ENCODE peak calls at places on chromosomes 13 and 19, in eight cellular contexts. D is psoas muscle, E is AG04449, S is AG04450, Y is epithelial cell of esophagus, L is HFF-Myc, R is HCT116, Z is uterus. B is an unnamed sample.

GRCh38 chr19:3982701-3983541 is 2.3 kb downstream of the EEF2 start:
- DNase-seq in L (no peak), Z (no peak), E (no peak), Y (peak), D (peak), S (no peak), R (no peak), B (no peak)

GRCh38 chr19:42295831-42296525 is 6.0 kb upstream of the PRR19 start:
- DNase-seq in R (peak), E (no peak), S (no peak), D (peak), Y (peak), L (no peak), Z (peak), B (no peak)

GRCh38 chr19:42207767-42208259 is 9.7 kb downstream of the DEDD2 start:
- DNase-seq in S (peak), E (peak), Y (peak), R (no peak), D (no peak), L (peak), Z (no peak), B (no peak)

GRCh38 chr13:100875392-100876043 is 200.9 kb upstream of the TMTC4 start:
- DNase-seq in S (peak), E (peak), Z (no peak), D (no peak), L (peak), Y (peak), R (no peak), B (peak)

GRCh38 chr19:15629003-15629880 is 11.5 kb upstream of the CYP4F3 start:
- DNase-seq in R (peak), Z (peak), Y (peak), D (peak), S (peak), L (no peak), E (no peak), B (no peak)

GRCh38 chr13:99215466-99215865 is 14.8 kb downstream of the UBAC2 start:
- DNase-seq in Y (no peak), L (no peak), E (no peak), R (no peak), S (no peak), D (no peak), Z (no peak), B (no peak)

GRCh38 chr19:56765107-56765506 is 75.4 kb downstream of the PEG3 start:
- DNase-seq in E (no peak), D (peak), R (no peak), S (no peak), L (no peak), Y (peak), Z (peak), B (no peak)

GRCh38 chr13:21124853-21125252 is 51.5 kb downstream of the SKA3 start:
- DNase-seq in Z (no peak), Y (peak), E (no peak), S (no peak), D (no peak), L (no peak), R (no peak), B (peak)

GRCh38 chr13:40609972-40610726 is 56.3 kb downstream of the FOXO1 start:
- DNase-seq in R (no peak), Z (no peak), S (no peak), Y (peak), E (no peak), D (peak), L (no peak), B (no peak)

GRCh38 chr13:98143601-98144500 is 957 bp downstream of the FARP1 start:
- DNase-seq in R (no peak), Z (peak), Y (peak), D (peak), L (no peak), S (no peak), E (no peak), B (no peak)

GRCh38 chr19:29694669-29695627 is 20.1 kb downstream of the C19orf12 start:
- DNase-seq in L (peak), E (no peak), Z (peak), D (peak), Y (peak), S (no peak), R (no peak), B (no peak)

GRCh38 chr13:59774511-59774911 is 389.2 kb downstream of the DIAPH3 start:
- DNase-seq in L (no peak), S (peak), Y (peak), D (no peak), R (no peak), E (peak), Z (no peak), B (no peak)

GRCh38 chr13:47188802-47189201 is 291.9 kb upstream of the HTR2A start:
- DNase-seq in L (peak), R (no peak), E (peak), Y (peak), D (no peak), Z (no peak), S (no peak), B (no peak)

GRCh38 chr19:10661946-10662345 is 7.8 kb downstream of the ILF3 start:
- DNase-seq in S (no peak), D (no peak), E (no peak), Y (peak), R (no peak), L (no peak), Z (no peak), B (no peak)

GRCh38 chr13:23212621-23213020 is 31.8 kb downstream of the SGCG start:
- DNase-seq in E (no peak), S (no peak), Y (peak), L (no peak), Z (no peak), R (no peak), D (no peak), B (no peak)

GRCh38 chr13:70568571-70568970 is 460.3 kb upstream of the KLHL1 start:
- DNase-seq in S (no peak), Y (peak), D (no peak), R (peak), Z (no peak), L (no peak), E (no peak), B (peak)

GRCh38 chr13:48094404-48094780 is 512 bp downstream of the MED4 start:
- DNase-seq in R (no peak), Z (no peak), E (no peak), Y (peak), L (no peak), S (no peak), D (no peak), B (no peak)

GRCh38 chr19:22052644-22053013 is 345 bp downstream of the ZNF257 start:
- DNase-seq in L (no peak), E (no peak), S (no peak), R (no peak), Z (peak), Y (peak), D (peak), B (no peak)

GRCh38 chr13:97946951-97947588 is 6.4 kb upstream of the IPO5 start:
- DNase-seq in E (peak), R (no peak), D (no peak), Z (no peak), S (peak), Y (peak), L (peak), B (peak)

GRCh38 chr13:110322828-110323171 is 15.7 kb downstream of the COL4A2 start:
- DNase-seq in Y (no peak), R (no peak), D (no peak), S (no peak), L (no peak), Z (no peak), E (no peak), B (no peak)

GRCh38 chr13:110138009-110138699 is 168.8 kb downstream of the COL4A1 start:
- DNase-seq in R (peak), D (peak), Y (peak), L (no peak), E (no peak), Z (peak), S (no peak), B (peak)

GRCh38 chr13:92694047-92694446 is 532.6 kb upstream of the GPC6 start:
- DNase-seq in E (no peak), S (no peak), L (no peak), Z (no peak), D (no peak), R (no peak), Y (no peak), B (no peak)

GRCh38 chr13:105982219-105982618 is 553.2 kb downstream of the EFNB2 start:
- DNase-seq in E (no peak), L (no peak), Z (no peak), Y (no peak), S (no peak), D (no peak), R (no peak), B (no peak)

GRCh38 chr19:33580026-33580644 is 41.6 kb upstream of the CHST8 start:
- DNase-seq in D (no peak), Z (no peak), L (no peak), Y (no peak), R (no peak), S (no peak), E (no peak), B (no peak)

GRCh38 chr19:15937771-15938170 is 3.4 kb upstream of the CYP4F11 start:
- DNase-seq in Y (no peak), D (no peak), L (no peak), S (no peak), E (no peak), Z (no peak), R (no peak), B (no peak)

GRCh38 chr13:21071894-21072293 is 10.5 kb upstream of the LATS2 start:
- DNase-seq in E (no peak), R (no peak), S (no peak), Z (no peak), L (no peak), Y (no peak), D (no peak), B (no peak)

GRCh38 chr13:104043184-104043583 is 977.0 kb upstream of the SLC10A2 start:
- DNase-seq in R (no peak), Z (no peak), Y (peak), S (no peak), E (no peak), D (no peak), L (no peak), B (no peak)

GRCh38 chr19:44684892-44685847 is 13.8 kb upstream of the CEACAM16 start:
- DNase-seq in Y (peak), L (peak), E (peak), S (peak), Z (no peak), R (peak), D (no peak), B (no peak)

GRCh38 chr19:6587998-6588507 is 2.9 kb downstream of the CD70 start:
- DNase-seq in L (no peak), S (no peak), R (no peak), E (no peak), D (no peak), Z (no peak), Y (no peak), B (no peak)

GRCh38 chr19:58088521-58089052 is 9.4 kb downstream of the ZSCAN18 start:
- DNase-seq in R (no peak), Z (no peak), D (no peak), L (no peak), S (no peak), Y (no peak), E (no peak), B (no peak)

GRCh38 chr13:110592670-110593069 is 22.7 kb upstream of the NAXD start:
- DNase-seq in Y (peak), R (no peak), Z (no peak), L (no peak), S (no peak), E (peak), D (no peak), B (no peak)

GRCh38 chr19:18349524-18350128 is 9.2 kb downstream of the PGPEP1 start:
- DNase-seq in S (no peak), L (no peak), D (peak), E (no peak), Z (peak), R (no peak), Y (peak), B (no peak)

GRCh38 chr13:26679411-26679810 is 81.2 kb downstream of the GPR12 start:
- DNase-seq in L (no peak), Y (peak), E (peak), R (no peak), Z (no peak), D (no peak), S (peak), B (peak)

GRCh38 chr19:16118489-16119033 is 6.9 kb downstream of the RAB8A start:
- DNase-seq in Z (no peak), S (no peak), D (peak), L (no peak), Y (no peak), E (no peak), R (no peak), B (no peak)

GRCh38 chr19:35721374-35721773 is 3.6 kb downstream of the KMT2B start:
- DNase-seq in S (no peak), E (no peak), Z (no peak), D (no peak), Y (no peak), R (no peak), L (no peak), B (no peak)

GRCh38 chr19:23070353-23070781 is 46.5 kb upstream of the ZNF730 start:
- DNase-seq in E (no peak), S (no peak), R (no peak), D (peak), L (peak), Y (peak), Z (peak), B (no peak)

GRCh38 chr19:49212302-49212701 is 54.7 kb downstream of the TRPM4 start:
- DNase-seq in Y (peak), D (no peak), E (no peak), Z (no peak), S (no peak), L (no peak), R (no peak), B (no peak)

DNA sequence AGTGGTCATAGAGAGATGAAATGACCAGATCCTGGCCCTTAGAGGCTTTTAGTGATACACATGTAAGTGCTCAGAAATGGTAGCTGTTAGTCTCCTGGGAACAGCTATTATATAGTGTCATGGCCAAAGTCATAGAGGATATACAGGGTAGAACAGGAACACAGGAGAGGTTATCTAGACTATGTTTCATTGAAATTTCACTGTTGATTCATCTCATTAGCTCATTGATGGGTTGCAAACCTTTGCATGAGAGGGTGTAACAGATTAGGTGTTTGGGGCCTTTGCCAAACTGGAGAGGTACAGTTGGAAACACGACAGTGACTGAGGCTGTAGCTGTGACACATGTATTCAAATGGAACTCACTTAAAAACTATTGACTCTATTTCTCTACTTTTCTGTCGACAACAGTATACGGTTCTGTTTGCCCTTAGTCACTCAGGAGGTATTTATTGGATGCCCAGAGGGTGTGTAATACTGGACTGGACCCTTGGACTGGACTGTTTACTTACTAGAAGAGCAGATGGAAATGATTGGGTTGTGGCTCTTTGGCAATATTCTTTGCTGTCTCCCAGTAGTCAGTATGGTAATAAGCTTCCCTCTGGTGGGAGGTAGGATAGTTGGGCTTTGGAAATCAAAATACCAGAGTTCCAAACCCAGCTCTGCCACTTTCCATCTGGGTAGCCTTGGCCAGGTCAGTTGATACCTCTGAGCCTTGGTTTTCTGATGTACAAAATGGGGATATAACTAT is 29.8 kb downstream of the ARHGAP35 start:
- DNase-seq in E (peak), Z (no peak), L (peak), R (no peak), D (no peak), S (peak), Y (peak), B (peak)
- TF ChIP-seq CTCF in E (no peak), Z (no peak), L (no peak), R (no peak), D (no peak), S (no peak), Y (no peak), B (peak)

GRCh38 chr19:53977429-53977990 is 13.9 kb upstream of the CACNG6 start:
- DNase-seq in S (peak), R (peak), L (peak), E (peak), Z (peak), D (peak), Y (peak), B (peak)
- H3K4me3 ChIP-seq in S (peak), R (no peak), L (no peak), E (peak), Z (no peak), D (peak), Y (no peak), B (peak)

GRCh38 chr13:31105020-31105800 is 56.5 kb downstream of the HSPH1 start:
- DNase-seq in S (no peak), D (no peak), R (no peak), Z (no peak), E (no peak), L (no peak), Y (no peak), B (no peak)
- TF ChIP-seq CTCF in S (no peak), D (no peak), R (peak), Z (no peak), E (no peak), L (no peak), Y (no peak), B (peak)

GRCh38 chr19:11674067-11674492 is 64.7 kb downstream of the ZNF823 start:
- DNase-seq in S (no peak), Z (no peak), R (no peak), E (no peak), L (no peak), Y (no peak), D (no peak), B (no peak)
- H3K4me3 ChIP-seq in S (peak), Z (peak), R (no peak), E (peak), L (no peak), Y (peak), D (peak), B (peak)

GRCh38 chr13:112580211-112580610 is 7.7 kb downstream of the TUBGCP3 start:
- DNase-seq in Y (no peak), R (no peak), E (no peak), S (no peak), Z (no peak), D (no peak), L (no peak), B (no peak)

GRCh38 chr13:112580912-112581311 is 7.0 kb downstream of the TUBGCP3 start:
- DNase-seq in Y (no peak), D (no peak), S (no peak), Z (no peak), R (no peak), E (no peak), L (no peak), B (no peak)

GRCh38 chr13:112583592-112584277 is 4.2 kb downstream of the TUBGCP3 start:
- DNase-seq in S (no peak), L (no peak), E (no peak), R (no peak), Z (no peak), D (no peak), Y (no peak), B (no peak)

GRCh38 chr13:112579310-112579843 is 8.6 kb downstream of the TUBGCP3 start:
- DNase-seq in L (no peak), D (no peak), S (no peak), Z (no peak), R (no peak), E (no peak), Y (no peak), B (no peak)

GRCh38 chr13:112582305-112582704 is 5.6 kb downstream of the TUBGCP3 start:
- DNase-seq in D (no peak), Y (no peak), S (no peak), E (no peak), R (no peak), Z (no peak), L (no peak), B (no peak)
- TF ChIP-seq CTCF in D (no peak), Y (no peak), S (no peak), E (no peak), R (no peak), Z (no peak), L (no peak), B (no peak)

DNA sequence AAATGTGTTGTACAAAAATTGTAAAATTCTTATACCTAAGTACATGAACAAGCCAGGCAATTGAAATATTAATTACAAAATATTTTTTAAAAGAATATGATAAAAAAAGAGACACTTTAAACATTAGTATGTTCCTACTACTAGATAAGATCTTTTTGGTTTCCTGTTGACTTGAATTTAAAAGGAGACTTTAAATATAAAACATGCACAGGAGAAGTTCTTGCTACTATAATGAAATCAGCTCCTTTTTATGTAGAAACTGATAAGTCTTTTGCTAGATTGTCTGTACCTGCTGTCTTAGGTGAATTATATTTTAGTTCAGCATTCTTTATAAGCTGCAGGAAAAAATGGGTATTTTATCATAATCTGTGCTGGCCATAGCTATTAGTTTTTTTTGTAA is 140.2 kb downstream of the TNFSF13B start:
- DNase-seq in Y (no peak), Z (no peak), E (no peak), S (no peak), D (no peak), R (no peak), L (no peak), B (no peak)
- H3K4me3 ChIP-seq in Y (no peak), Z (no peak), E (no peak), S (no peak), D (no peak), R (no peak), L (no peak), B (no peak)

DNA sequence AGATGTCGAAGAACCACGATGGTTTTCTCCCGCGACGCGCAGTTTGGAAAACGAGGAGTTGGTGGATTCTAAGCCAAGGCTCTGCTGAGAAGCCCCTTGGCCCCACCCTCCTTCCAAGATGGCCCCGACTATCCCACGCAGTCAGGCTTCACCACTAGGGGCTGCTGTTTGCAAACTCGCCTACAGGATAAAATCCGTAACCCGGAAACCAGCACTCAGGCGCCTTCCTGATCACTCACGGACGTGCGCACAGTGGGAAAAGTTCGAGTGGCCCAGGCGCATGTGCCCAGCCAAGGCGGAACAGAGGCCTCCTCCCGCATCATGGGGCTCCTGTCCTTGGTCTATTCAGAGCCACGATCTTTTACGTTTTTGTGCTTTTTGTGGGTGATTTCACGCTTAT is 19.2 kb upstream of the UQCR11 start:
- DNase-seq in R (peak), S (no peak), Y (peak), D (peak), Z (no peak), E (no peak), L (no peak), B (no peak)
- TF ChIP-seq CTCF in R (peak), S (peak), Y (peak), D (peak), Z (peak), E (peak), L (peak), B (peak)

DNA sequence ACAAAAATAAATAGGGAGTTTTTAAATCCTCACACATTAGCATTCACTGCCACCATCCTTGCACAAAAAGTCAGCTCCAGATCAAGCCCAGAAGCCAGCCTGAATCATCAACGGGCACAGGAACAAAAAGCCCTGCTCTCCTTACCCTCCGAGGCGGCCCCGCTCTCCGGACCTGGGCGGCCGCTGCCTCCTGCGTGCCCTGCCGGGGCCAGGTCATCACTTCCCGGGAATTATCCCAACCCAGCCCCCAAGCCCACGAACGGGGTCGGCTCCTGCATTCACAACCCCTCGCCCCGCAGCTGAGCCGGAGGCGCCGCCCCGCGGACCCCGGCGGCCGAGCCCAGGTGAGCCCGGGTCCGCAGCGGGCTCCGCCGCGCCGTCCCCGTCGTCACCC is 754 bp downstream of the DNAJB1 start:
- DNase-seq in S (no peak), Y (no peak), E (no peak), Z (no peak), L (no peak), R (no peak), D (no peak), B (no peak)
- H3K4me3 ChIP-seq in S (peak), Y (peak), E (peak), Z (peak), L (peak), R (peak), D (peak), B (peak)